ENCODE peak calls at places on chromosomes 1 and 21, in five cellular contexts. T, N, O, S and W are unnamed samples. For H3K79me2, the result is how much of the 10 kb centered on the place peaks cover.

GRCh38 chr1:195327361-195327760 is 1280.9 kb downstream of the KCNT2 start:
- DNase-seq in N (no peak), S (no peak), O (no peak), T (no peak), W (no peak)

GRCh38 chr1:228540161-228540917 is 53.2 kb downstream of the RNF187 start:
- DNase-seq in S (no peak), T (no peak), O (no peak), N (no peak), W (no peak)

GRCh38 chr1:52551476-52552235 is 1.2 kb downstream of the TUT4 start:
- DNase-seq in T (no peak), N (no peak), O (no peak), S (no peak), W (peak)

GRCh38 chr1:150887018-150887417 is at the start of gene CTXND2:
- DNase-seq in N (no peak), T (no peak), S (no peak), O (no peak), W (no peak)

GRCh38 chr1:160115545-160116276 is at the start of gene ATP1A2:
- DNase-seq in S (no peak), T (no peak), N (no peak), O (no peak), W (no peak)

GRCh38 chr1:195188821-195189220 is 1419.4 kb downstream of the KCNT2 start:
- DNase-seq in T (no peak), O (no peak), N (no peak), S (no peak), W (no peak)

GRCh38 chr1:203986887-203987461 is 85.9 kb upstream of the SOX13 start:
- DNase-seq in T (no peak), S (no peak), N (no peak), O (no peak), W (no peak)

GRCh38 chr1:114008352-114009041 is 29.2 kb downstream of the OLFML3 start:
- DNase-seq in S (no peak), N (no peak), O (no peak), T (no peak), W (no peak)

GRCh38 chr1:54462597-54463258 is 56.5 kb upstream of the SSBP3 start:
- DNase-seq in N (no peak), S (no peak), O (no peak), T (no peak), W (no peak)

GRCh38 chr21:34336756-34337391 is 26.9 kb upstream of the KCNE2 start:
- DNase-seq in S (no peak), N (no peak), O (no peak), T (no peak), W (no peak)

GRCh38 chr1:192108143-192108542 is 50.1 kb upstream of the RGS18 start:
- DNase-seq in O (no peak), S (no peak), N (peak), T (no peak), W (no peak)

GRCh38 chr1:107057197-107058133 is 991 bp downstream of the PRMT6 start:
- DNase-seq in O (peak), N (peak), S (no peak), T (no peak), W (peak)

GRCh38 chr1:107003972-107004371 is 52.5 kb upstream of the PRMT6 start:
- DNase-seq in T (no peak), S (no peak), N (no peak), O (no peak), W (no peak)

GRCh38 chr1:150973258-150973825 is 1.3 kb downstream of the CERS2 start:
- DNase-seq in S (no peak), O (peak), N (no peak), T (no peak), W (no peak)

GRCh38 chr1:206717237-206717989 is 32.7 kb downstream of the MAPKAPK2 start:
- DNase-seq in T (no peak), O (no peak), N (no peak), S (peak), W (no peak)

GRCh38 chr1:185400057-185400456 is 83.0 kb upstream of the IVNS1ABP start:
- DNase-seq in N (no peak), S (no peak), T (no peak), O (no peak), W (peak)

GRCh38 chr1:27601771-27602509 is 2.0 kb downstream of the AHDC1 start:
- DNase-seq in T (no peak), O (peak), S (no peak), N (no peak), W (no peak)

GRCh38 chr1:203316626-203317093 is 11.3 kb downstream of the BTG2 start:
- DNase-seq in O (peak), S (no peak), N (no peak), T (no peak), W (no peak)

GRCh38 chr1:3865606-3866160 is 8.4 kb downstream of the DFFB start:
- DNase-seq in T (no peak), N (no peak), O (no peak), S (no peak), W (no peak)

GRCh38 chr1:32345289-32345827 is 9.3 kb upstream of the MARCKSL1 start:
- DNase-seq in O (no peak), T (no peak), N (no peak), S (no peak), W (peak)

GRCh38 chr1:218397752-218398339 is 52.7 kb downstream of the TGFB2 start:
- DNase-seq in N (no peak), T (no peak), O (no peak), S (no peak), W (peak)

GRCh38 chr1:11961230-11961629 is 19.0 kb upstream of the MFN2 start:
- DNase-seq in S (no peak), N (no peak), O (no peak), T (no peak), W (peak)

GRCh38 chr1:43434256-43434655 is 19.5 kb downstream of the HYI start:
- DNase-seq in S (no peak), O (no peak), T (no peak), N (no peak), W (no peak)

GRCh38 chr1:209800984-209801834 is 4.7 kb downstream of the IRF6 start:
- DNase-seq in S (no peak), T (no peak), O (peak), N (no peak), W (no peak)

GRCh38 chr1:81811757-81812371 is 11.1 kb downstream of the ADGRL2 start:
- DNase-seq in T (peak), N (no peak), S (no peak), O (no peak), W (no peak)

GRCh38 chr1:215054266-215054665 is 28.3 kb upstream of the KCNK2 start:
- DNase-seq in N (no peak), S (no peak), T (no peak), O (no peak), W (no peak)

GRCh38 chr1:16398371-16398953 is 31.4 kb downstream of the SZRD1 start:
- DNase-seq in S (no peak), N (no peak), O (no peak), T (no peak), W (no peak)

GRCh38 chr1:179767177-179767581 is 24.1 kb downstream of the FAM163A start:
- DNase-seq in O (peak), S (no peak), T (no peak), N (no peak), W (no peak)

GRCh38 chr1:1322952-1323351 is 1.5 kb downstream of the INTS11 start:
- DNase-seq in S (no peak), N (no peak), O (no peak), T (no peak), W (no peak)

GRCh38 chr1:172897738-172898137 is 153.0 kb downstream of the TNFSF18 start:
- DNase-seq in N (no peak), S (no peak), T (no peak), O (no peak), W (no peak)

DNA sequence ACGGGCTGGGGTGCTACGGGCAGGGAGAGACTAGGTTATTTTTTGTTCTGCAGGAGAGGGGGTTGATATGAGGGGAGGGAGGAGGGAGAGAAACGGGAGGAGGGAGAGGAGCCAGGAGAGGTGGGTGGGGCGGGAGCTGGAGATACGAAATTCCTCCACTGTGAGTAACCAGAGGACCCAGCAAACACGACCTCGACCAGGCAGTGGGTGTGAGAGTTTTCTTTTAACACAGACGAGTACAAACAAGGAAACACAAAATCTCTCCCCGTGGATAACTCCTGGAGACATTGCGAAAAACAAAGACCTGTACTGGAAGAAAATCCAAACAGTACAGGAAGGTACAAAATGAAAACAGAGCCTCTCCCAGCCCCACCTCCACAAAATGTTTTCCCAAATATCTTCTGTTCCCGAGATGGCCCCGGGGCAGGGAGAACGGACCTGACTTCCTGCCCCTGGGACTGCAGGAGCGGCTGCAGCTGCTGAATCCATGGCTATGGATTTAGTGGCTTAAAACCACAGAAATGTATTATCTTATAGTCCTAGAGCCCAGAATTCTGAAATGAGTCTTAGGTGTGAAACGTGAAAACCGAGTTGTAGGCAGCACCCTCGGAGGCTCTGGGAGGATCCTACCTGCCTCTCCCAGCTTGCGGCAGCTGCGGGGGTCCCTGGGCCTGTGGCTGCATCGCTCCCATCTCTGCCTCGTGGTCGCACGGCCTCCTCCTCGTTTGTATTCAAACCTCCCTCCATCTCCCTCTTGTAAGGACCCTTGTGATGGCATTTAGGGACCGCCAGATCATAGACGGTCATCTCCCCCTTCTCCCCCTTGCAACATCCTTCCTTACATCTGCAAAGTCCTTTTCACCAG is 82.2 kb downstream of the RIPK4 start:
- DNase-seq in O (no peak), N (no peak), S (no peak), T (no peak), W (peak)
- TF ChIP-seq ZBTB33 in O (no peak), N (no peak), S (no peak), T (no peak), W (no peak)

DNA sequence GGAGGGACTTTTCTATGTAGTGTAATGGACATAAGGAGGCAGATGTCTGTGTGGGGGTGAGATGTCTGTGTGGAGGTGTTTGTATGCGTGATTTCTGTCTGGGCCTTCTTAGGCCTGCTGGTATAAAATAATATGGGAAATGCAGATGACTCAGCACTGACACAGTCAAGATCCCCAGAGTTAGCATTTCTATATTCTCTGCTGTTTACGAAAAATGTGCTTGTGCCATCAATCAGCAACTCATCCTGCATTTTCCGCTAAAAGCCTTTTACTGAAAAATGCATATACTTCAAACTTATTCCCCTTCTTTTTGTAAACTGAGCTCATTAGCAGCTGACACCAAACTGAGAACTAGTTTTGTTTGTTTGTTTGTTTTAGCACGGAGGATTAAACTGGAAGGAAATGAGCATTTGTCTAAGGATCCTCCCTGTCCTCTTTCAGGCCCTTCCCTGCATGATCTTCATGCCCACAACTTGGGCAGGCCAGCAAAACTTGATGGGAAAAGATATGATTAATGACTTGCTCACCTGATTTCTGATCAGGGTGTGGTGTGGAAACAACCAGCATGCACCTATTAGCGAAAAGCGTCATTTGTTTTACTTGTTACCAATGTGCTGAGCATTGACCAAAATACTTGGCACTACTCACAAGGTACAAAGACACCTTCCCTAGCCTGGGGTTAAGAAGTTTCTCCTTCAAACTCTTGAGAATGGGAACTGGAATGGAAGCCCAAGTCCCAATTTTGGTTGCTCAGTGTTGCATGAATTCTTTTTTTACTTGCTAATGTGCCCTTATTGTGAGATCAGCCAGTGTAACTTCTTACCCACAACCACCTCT is 77.4 kb downstream of the NDUFS5 start:
- DNase-seq in T (no peak), S (no peak), O (no peak), N (no peak), W (no peak)
- H3K79me2 ChIP-seq in T (under half), S (under half), O (under half), N (under half), W (under half)

GRCh38 chr1:85264150-85264549 is 4.7 kb upstream of the C1orf52 start:
- DNase-seq in O (no peak), N (no peak), T (no peak), S (no peak), W (no peak)

GRCh38 chr1:85268801-85269585 is 7.4 kb downstream of the BCL10 start:
- DNase-seq in S (no peak), T (no peak), N (no peak), O (no peak), W (peak)

GRCh38 chr1:85262985-85263384 is 3.5 kb upstream of the C1orf52 start:
- DNase-seq in O (no peak), N (no peak), T (no peak), S (no peak), W (no peak)

DNA sequence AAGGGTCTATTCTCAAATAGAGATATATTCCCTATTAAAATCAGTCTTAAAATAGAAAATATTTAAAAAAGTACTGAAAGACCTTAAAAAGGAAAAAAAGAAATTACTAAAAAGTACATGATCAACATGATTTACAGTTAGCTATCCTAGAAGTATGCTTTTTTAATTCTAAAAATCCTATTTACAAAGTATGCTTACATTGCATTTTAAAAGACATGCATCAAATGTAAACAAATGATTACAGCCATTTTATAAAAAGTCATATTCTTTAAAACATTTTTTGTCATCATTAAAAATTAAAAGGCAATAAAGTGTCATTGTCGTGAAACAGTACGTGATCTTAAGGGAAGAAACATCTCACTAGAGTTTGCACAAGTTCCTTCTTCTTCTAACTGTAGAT is 7.9 kb upstream of the C1orf52 start:
- DNase-seq in N (no peak), O (no peak), T (no peak), S (no peak), W (no peak)
- TF ChIP-seq ZBTB33 in N (no peak), O (no peak), T (no peak), S (no peak), W (no peak)

DNA sequence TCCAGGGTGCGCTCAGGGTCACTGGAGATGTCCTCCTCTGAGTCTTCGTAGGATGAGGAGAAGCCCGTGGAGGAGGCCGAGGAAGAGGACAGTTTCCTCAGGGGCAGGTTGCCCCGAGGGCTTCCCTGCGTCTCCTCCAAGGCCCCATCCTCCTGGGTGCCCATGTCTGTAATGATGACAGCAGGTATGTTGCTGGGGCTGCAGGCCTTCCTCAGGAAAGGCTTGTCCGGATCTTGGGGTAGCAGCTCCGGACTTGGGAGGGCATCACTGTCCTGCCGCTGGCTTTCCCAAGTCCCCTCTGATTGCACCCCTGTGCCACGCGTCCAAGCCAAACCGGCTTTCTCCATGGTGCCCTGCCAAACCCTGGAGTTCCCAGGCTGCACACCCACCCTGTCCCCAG is 3.5 kb downstream of the ITPKB start:
- DNase-seq in T (no peak), S (no peak), N (no peak), O (no peak), W (no peak)
- H3K79me2 ChIP-seq in T (under half), S (half or more), N (under half), O (under half), W (under half)

GRCh38 chr1:154749078-154749760 is 120.9 kb downstream of the KCNN3 start:
- DNase-seq in S (peak), O (no peak), T (peak), N (peak), W (no peak)
- TF ChIP-seq ZBTB33 in S (no peak), O (no peak), T (no peak), N (no peak), W (no peak)

GRCh38 chr1:213750231-213751063 is 237.3 kb upstream of the PROX1 start:
- DNase-seq in S (no peak), N (no peak), O (no peak), T (no peak), W (peak)

GRCh38 chr1:213749558-213749957 is 238.2 kb upstream of the PROX1 start:
- DNase-seq in S (no peak), N (no peak), T (no peak), O (no peak), W (no peak)

GRCh38 chr1:213745451-213745850 is 242.3 kb upstream of the PROX1 start:
- DNase-seq in O (no peak), T (no peak), N (no peak), S (no peak), W (no peak)

GRCh38 chr1:213751064-213751397 is 236.7 kb upstream of the PROX1 start:
- DNase-seq in O (peak), S (no peak), N (no peak), T (no peak), W (no peak)
- H3K79me2 ChIP-seq in O (under half), S (under half), N (under half), T (under half), W (under half)

GRCh38 chr1:243477676-243478075 is 221.8 kb downstream of the SDCCAG8 start:
- DNase-seq in O (no peak), N (no peak), S (no peak), T (no peak), W (no peak)
- TF ChIP-seq ZBTB33 in O (no peak), N (no peak), S (no peak), T (no peak), W (no peak)

GRCh38 chr1:171784779-171785178 is 3.3 kb downstream of the METTL13 start:
- DNase-seq in S (no peak), O (no peak), T (no peak), N (no peak), W (no peak)
- H3K79me2 ChIP-seq in S (under half), O (under half), T (half or more), N (half or more), W (under half)

GRCh38 chr1:162876751-162877150 is 15.8 kb upstream of the CCDC190 start:
- DNase-seq in O (no peak), S (no peak), T (no peak), N (no peak), W (no peak)

GRCh38 chr1:162873671-162874666 is 13.0 kb upstream of the CCDC190 start:
- DNase-seq in S (no peak), O (no peak), N (no peak), T (no peak), W (peak)

GRCh38 chr1:162881590-162881989 is 20.6 kb upstream of the CCDC190 start:
- DNase-seq in O (no peak), T (no peak), N (no peak), S (no peak), W (no peak)

GRCh38 chr1:162877412-162877811 is 16.4 kb upstream of the CCDC190 start:
- DNase-seq in N (no peak), S (no peak), T (no peak), O (no peak), W (no peak)

GRCh38 chr1:162878000-162878596 is 17.1 kb upstream of the CCDC190 start:
- DNase-seq in S (no peak), T (peak), O (peak), N (peak), W (peak)
- TF ChIP-seq ZBTB33 in S (no peak), T (no peak), O (no peak), N (no peak), W (no peak)